ENCODE peak calls at places on chromosomes 16 and 17, in ten cellular contexts. H, L, K, Y, P, N, T, U, X and V are unnamed samples.

GRCh38 chr17:59441459-59442096 is 110.1 kb downstream of the YPEL2 start:
- DNase-seq in H (no peak), L (no peak), X (no peak), P (no peak), U (no peak), K (no peak), N (no peak), T (no peak), Y (no peak), V (no peak)

GRCh38 chr17:78438271-78438691 is 59.8 kb downstream of the PGS1 start:
- DNase-seq in N (no peak), U (no peak), L (no peak), K (no peak), Y (no peak), X (no peak), P (peak; percentile 26), H (no peak), T (no peak), V (no peak)

GRCh38 chr16:61929801-61930200 is 106.4 kb downstream of the CDH8 start:
- DNase-seq in U (no peak), X (no peak), P (no peak), Y (no peak), H (no peak), L (no peak), T (no peak), K (no peak), N (no peak), V (no peak)

GRCh38 chr17:71392715-71393567 is 727.9 kb upstream of the SOX9 start:
- DNase-seq in U (no peak), X (peak; percentile 74), H (no peak), K (no peak), P (peak; percentile 50), N (no peak), L (no peak), Y (no peak), T (no peak), V (no peak)

GRCh38 chr17:65994679-65995078 is 197.3 kb downstream of the CEP112 start:
- DNase-seq in L (no peak), P (no peak), X (no peak), K (no peak), N (no peak), H (no peak), T (no peak), Y (no peak), U (no peak), V (no peak)

GRCh38 chr17:82497483-82498405 is 21.8 kb upstream of the FOXK2 start:
- DNase-seq in U (no peak), L (no peak), K (peak; percentile 35), H (peak; percentile 56), P (peak; percentile 63), Y (peak; percentile 44), N (peak; percentile 54), T (no peak), X (peak; percentile 82), V (peak; percentile 16)

GRCh38 chr16:89200850-89201466 is 621 bp upstream of the SLC22A31 start:
- DNase-seq in P (no peak), X (no peak), L (no peak), Y (no peak), N (peak; percentile 49), T (no peak), U (no peak), K (no peak), H (no peak), V (no peak)

GRCh38 chr17:49861150-49861884 is 13.4 kb upstream of the TAC4 start:
- DNase-seq in X (peak; percentile 27), K (peak; percentile 48), T (peak; percentile 33), P (peak; percentile 71), N (peak; percentile 78), U (no peak), Y (peak; percentile 59), H (peak; percentile 30), L (no peak), V (peak; percentile 63)

GRCh38 chr17:58329035-58329807 is 626 bp upstream of the TSPOAP1 start:
- DNase-seq in X (no peak), Y (peak; percentile 90), U (no peak), P (peak; percentile 32), N (no peak), K (no peak), T (no peak), H (peak; percentile 96), L (no peak), V (peak; percentile 63)

GRCh38 chr17:28041844-28042656 is 427 bp upstream of the NLK start:
- DNase-seq in P (peak; percentile 55), Y (no peak), X (peak; percentile 31), N (no peak), H (no peak), U (no peak), L (no peak), T (no peak), K (no peak), V (no peak)

GRCh38 chr16:88047462-88047861 is 96.2 kb downstream of the BANP start:
- DNase-seq in Y (no peak), T (no peak), X (no peak), U (no peak), L (no peak), N (no peak), K (no peak), H (no peak), P (no peak), V (no peak)